ENCODE peak calls at places on chromosomes 3 and 15, in five cellular contexts. M is fibroblast of mammary gland, J is iPS-NIHi11, O is hippocampal formation, X is Daoy. I is an unnamed sample.

GRCh38 chr15:71079208-71080044 is 35.8 kb upstream of the THSD4 start:
- DNase-seq in J (no peak), X (peak; percentile 91), O (no peak), M (peak; percentile 85), I (no peak)

GRCh38 chr15:70321106-70321809 is 223.5 kb upstream of the TLE3 start:
- DNase-seq in M (no peak), O (no peak), X (no peak), J (no peak), I (no peak)

GRCh38 chr15:98160236-98160635 is 199.7 kb downstream of the ARRDC4 start:
- DNase-seq in X (peak; percentile 82), J (no peak), O (no peak), M (no peak), I (peak; percentile 46)

GRCh38 chr3:151037746-151038145 is 47.7 kb upstream of the MED12L start:
- DNase-seq in M (peak; percentile 94), O (no peak), X (peak; percentile 98), J (peak; percentile 49), I (no peak)

GRCh38 chr15:77311020-77311419 is 108.9 kb downstream of the PEAK1 start:
- DNase-seq in O (no peak), M (no peak), X (no peak), J (no peak), I (no peak)

GRCh38 chr15:43826029-43826507 is 734 bp upstream of the WDR76 start:
- DNase-seq in M (no peak), X (no peak), O (no peak), J (no peak), I (no peak)

GRCh38 chr3:129822679-129823078 is 70.8 kb downstream of the TMCC1 start:
- DNase-seq in O (no peak), X (no peak), J (no peak), M (peak; percentile 65), I (no peak)

GRCh38 chr3:182583545-182583944 is 209.8 kb upstream of the ATP11B start:
- DNase-seq in O (no peak), X (no peak), J (no peak), M (no peak), I (no peak)

GRCh38 chr3:175187586-175187985 is 328.5 kb downstream of the NAALADL2 start:
- DNase-seq in X (peak; percentile 11), M (peak; percentile 15), O (no peak), J (no peak), I (no peak)

GRCh38 chr3:31249555-31249954 is 283.2 kb upstream of the STT3B start:
- DNase-seq in X (no peak), M (no peak), J (no peak), O (no peak), I (no peak)

GRCh38 chr15:66882251-66883020 is 180.4 kb downstream of the SMAD6 start:
- DNase-seq in O (no peak), X (peak; percentile 79), J (no peak), M (peak; percentile 88), I (no peak)

GRCh38 chr3:186413615-186414415 is 51.8 kb upstream of the DGKG start:
- DNase-seq in O (peak; percentile 20), X (peak; percentile 21), J (peak; percentile 59), M (peak; percentile 64), I (peak; percentile 58)

GRCh38 chr15:42498212-42499038 is 3.0 kb downstream of the SNAP23 start:
- DNase-seq in M (no peak), O (no peak), X (no peak), J (no peak), I (no peak)

GRCh38 chr3:66692751-66693140 is 191.9 kb upstream of the LRIG1 start:
- DNase-seq in X (no peak), O (no peak), J (no peak), M (no peak), I (no peak)

GRCh38 chr3:106093616-106094015 is 224.8 kb upstream of the CBLB start:
- DNase-seq in M (no peak), X (no peak), J (no peak), O (no peak), I (no peak)

GRCh38 chr3:88433572-88433971 is 283.8 kb downstream of the C3orf38 start:
- DNase-seq in J (no peak), X (no peak), O (no peak), M (no peak), I (no peak)

GRCh38 chr15:72835289-72835890 is 51.8 kb upstream of the ADPGK start:
- DNase-seq in M (peak; percentile 6), J (peak; percentile 67), O (no peak), X (peak; percentile 10), I (no peak)

GRCh38 chr15:68019814-68020525 is 34.1 kb upstream of the PIAS1 start:
- DNase-seq in O (no peak), X (no peak), M (no peak), J (no peak), I (no peak)

GRCh38 chr3:72977060-72977459 is 19.6 kb upstream of the PPP4R2 start:
- DNase-seq in O (no peak), J (no peak), M (peak; percentile 29), X (no peak), I (no peak)

GRCh38 chr15:41562258-41562657 is 3.2 kb downstream of the TYRO3 start:
- DNase-seq in O (no peak), M (no peak), J (no peak), X (no peak), I (no peak)

GRCh38 chr3:196175116-196175625 is 36.0 kb downstream of the ZDHHC19 start:
- DNase-seq in X (no peak), O (no peak), M (no peak), J (no peak), I (no peak)

GRCh38 chr3:140595295-140595694 is 82.6 kb upstream of the TRIM42 start:
- DNase-seq in J (no peak), M (peak; percentile 81), X (peak; percentile 51), O (no peak), I (no peak)

GRCh38 chr3:154121236-154122095 is at the start of gene ARHGEF26:
- DNase-seq in O (peak; percentile 45), X (peak; percentile 89), M (peak; percentile 61), J (peak; percentile 96), I (peak; percentile 90)

GRCh38 chr3:176159796-176160195 is 1037.5 kb downstream of the TBL1XR1 start:
- DNase-seq in J (no peak), X (peak; percentile 9), O (no peak), M (no peak), I (no peak)

GRCh38 chr3:72288955-72289707 is 504.2 kb upstream of the PROK2 start:
- DNase-seq in X (peak; percentile 59), M (no peak), O (peak; percentile 85), J (peak; percentile 42), I (peak; percentile 80)

I was measured in upper lobe of left lung.